ENCODE peak calls at places on chromosomes 6 and 20, in four cellular contexts. Q is HepG2, T is stomach, Z is transverse colon. R is an unnamed sample.

GRCh38 chr6:110814488-110815259 is 595 bp downstream of the CDK19 start:
- DNase-seq in Z (peak), T (peak), Q (no peak), R (peak)

GRCh38 chr20:38674178-38675133 is 49.8 kb upstream of the SLC32A1 start:
- DNase-seq in Z (peak), Q (no peak), T (no peak), R (no peak)

GRCh38 chr20:25341716-25342680 is 48.6 kb downstream of the ABHD12 start:
- DNase-seq in Q (no peak), Z (no peak), T (no peak), R (no peak)

GRCh38 chr6:163323719-163324118 is 90.8 kb upstream of the QKI start:
- DNase-seq in Z (no peak), T (no peak), Q (no peak), R (no peak)

GRCh38 chr20:50169329-50169823 is 15.9 kb upstream of the PEDS1 start:
- DNase-seq in Q (peak), T (peak), Z (peak), R (peak)

GRCh38 chr6:147506704-147507114 is 1.8 kb upstream of the SAMD5 start:
- DNase-seq in Q (peak), T (peak), Z (peak), R (peak)

GRCh38 chr6:33837971-33838665 is 34.3 kb upstream of the MLN start:
- DNase-seq in Z (no peak), Q (no peak), T (no peak), R (no peak)

GRCh38 chr6:153076431-153076830 is 54.7 kb downstream of the RGS17 start:
- DNase-seq in Z (no peak), Q (no peak), T (no peak), R (no peak)

GRCh38 chr20:24965065-24965919 is 16.2 kb downstream of the CST7 start:
- DNase-seq in Z (no peak), T (no peak), Q (no peak), R (no peak)

GRCh38 chr6:128046033-128046432 is 145.2 kb upstream of the THEMIS start:
- DNase-seq in Q (no peak), Z (no peak), T (no peak), R (no peak)

GRCh38 chr6:96743496-96743895 is 93.8 kb downstream of the GPR63 start:
- DNase-seq in T (no peak), Z (no peak), Q (no peak), R (no peak)

GRCh38 chr6:8492536-8493125 is 57.3 kb upstream of the SLC35B3 start:
- DNase-seq in Z (no peak), T (no peak), Q (no peak), R (no peak)

GRCh38 chr6:19723533-19723932 is 113.6 kb upstream of the ID4 start:
- DNase-seq in T (no peak), Q (no peak), Z (no peak), R (no peak)

GRCh38 chr6:129908858-129909257 is 47.7 kb upstream of the TMEM244 start:
- DNase-seq in Z (no peak), T (no peak), Q (no peak), R (no peak)

GRCh38 chr6:133306876-133307275 is 65.7 kb downstream of the EYA4 start:
- DNase-seq in Z (no peak), T (no peak), Q (no peak), R (no peak)

GRCh38 chr20:25023316-25023715 is 30.8 kb upstream of the APMAP start:
- DNase-seq in Z (peak), T (peak), Q (no peak), R (peak)

GRCh38 chr20:14644698-14645097 is 307.3 kb upstream of the FLRT3 start:
- DNase-seq in Z (no peak), T (no peak), Q (no peak), R (no peak)

GRCh38 chr20:62736026-62736406 is 27.4 kb downstream of the NTSR1 start:
- DNase-seq in Z (peak), Q (no peak), T (no peak), R (no peak)

GRCh38 chr20:41508335-41508734 is 109.8 kb downstream of the CHD6 start:
- DNase-seq in Q (no peak), Z (no peak), T (no peak), R (no peak)

GRCh38 chr6:165146456-165146855 is 162.9 kb downstream of the C6orf118 start:
- DNase-seq in Z (no peak), Q (no peak), T (no peak), R (no peak)

GRCh38 chr20:18657575-18657974 is 69.7 kb downstream of the DTD1 start:
- DNase-seq in Z (no peak), T (no peak), Q (no peak), R (no peak)

GRCh38 chr6:30462482-30462881 is 26.8 kb upstream of the HLA-E start:
- DNase-seq in T (no peak), Q (no peak), Z (no peak), R (no peak)
- TF ChIP-seq POLR2AphosphoS5 in T (no peak), Q (no peak), Z (no peak), R (no peak)

DNA sequence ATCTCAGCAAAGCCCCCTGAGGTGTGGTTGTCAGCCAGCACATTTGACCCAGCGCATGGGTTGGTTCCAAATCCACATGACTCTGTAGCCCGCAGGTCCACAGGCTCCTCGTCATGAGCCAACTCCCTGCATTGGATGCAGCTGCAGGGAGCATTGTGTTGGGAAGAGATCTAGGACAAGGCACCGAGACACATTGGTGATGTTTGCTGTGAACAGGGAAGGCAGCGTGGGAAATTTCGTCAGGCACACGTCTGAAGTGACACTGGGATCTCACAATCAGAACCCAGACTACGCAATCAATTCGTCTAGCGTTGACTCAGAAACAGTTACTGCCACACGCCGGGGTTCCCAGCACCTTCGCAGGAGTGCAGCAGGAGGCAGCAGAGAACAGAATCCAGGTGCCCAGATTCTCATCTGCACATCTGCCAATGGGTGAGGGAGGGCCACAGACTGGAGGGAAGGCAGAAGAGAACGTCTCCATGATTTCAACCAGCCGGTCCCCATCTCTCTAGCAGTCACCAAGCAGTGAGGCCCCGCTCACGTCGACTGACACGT is 177.0 kb downstream of the TTLL2 start:
- DNase-seq in Z (peak), T (peak), Q (peak), R (no peak)
- TF ChIP-seq POLR2AphosphoS5 in Z (no peak), T (peak), Q (no peak), R (no peak)

GRCh38 chr6:31922942-31923341 is 4.6 kb upstream of the C2 start:
- DNase-seq in Z (no peak), Q (peak), T (peak), R (no peak)

GRCh38 chr6:31920803-31921202 is 6.7 kb upstream of the C2 start:
- DNase-seq in Z (no peak), T (no peak), Q (no peak), R (no peak)

GRCh38 chr6:31915756-31916155 is 11.8 kb upstream of the C2 start:
- DNase-seq in Q (no peak), Z (no peak), T (no peak), R (no peak)

GRCh38 chr6:31918069-31918725 is 9.3 kb upstream of the C2 start:
- DNase-seq in Q (no peak), T (no peak), Z (no peak), R (no peak)

DNA sequence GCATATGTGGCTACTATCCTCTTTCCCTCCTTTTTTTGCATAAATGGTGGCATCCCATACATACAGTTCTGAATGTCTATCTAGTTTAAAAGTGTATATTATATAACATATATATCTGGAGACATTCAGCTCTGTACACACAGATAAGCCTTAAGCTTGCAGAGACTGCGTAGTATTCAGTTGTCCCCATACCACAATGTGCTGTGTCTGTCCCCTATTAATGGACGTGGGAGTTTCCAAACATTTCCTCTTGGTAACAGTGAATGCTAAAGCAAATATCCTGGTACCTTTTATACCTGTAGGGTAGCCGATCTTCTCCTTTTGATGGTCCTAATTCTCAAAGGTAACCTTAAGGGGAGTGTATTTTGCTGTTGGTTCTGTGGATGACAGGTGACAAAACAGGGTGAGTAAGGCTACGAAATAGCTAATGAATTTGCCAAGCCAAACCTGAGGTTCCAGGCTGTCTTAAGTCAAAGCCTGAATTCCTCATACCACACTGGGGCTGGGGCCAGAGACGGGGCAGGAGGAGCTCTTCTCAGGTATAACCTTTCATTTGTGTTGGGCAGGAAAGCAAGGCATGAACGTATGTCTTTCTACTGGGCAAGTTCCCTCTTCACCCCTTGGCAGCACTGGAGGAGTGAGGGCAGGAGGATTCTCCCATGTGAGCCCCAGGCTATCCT is 7.8 kb upstream of the C2 start:
- DNase-seq in Z (no peak), T (no peak), Q (no peak), R (no peak)
- TF ChIP-seq POLR2AphosphoS5 in Z (no peak), T (no peak), Q (no peak), R (no peak)

GRCh38 chr6:166687538-166688259 is 60.6 kb upstream of the RPS6KA2 start:
- DNase-seq in T (no peak), Q (no peak), Z (no peak), R (no peak)

GRCh38 chr6:166688901-166689300 is 61.9 kb upstream of the RPS6KA2 start:
- DNase-seq in Q (no peak), Z (no peak), T (no peak), R (no peak)

GRCh38 chr6:166688286-166688685 is 61.2 kb upstream of the RPS6KA2 start:
- DNase-seq in Q (no peak), Z (no peak), T (no peak), R (no peak)

GRCh38 chr6:166686317-166686716 is 59.3 kb upstream of the RPS6KA2 start:
- DNase-seq in Q (no peak), Z (no peak), T (no peak), R (no peak)

DNA sequence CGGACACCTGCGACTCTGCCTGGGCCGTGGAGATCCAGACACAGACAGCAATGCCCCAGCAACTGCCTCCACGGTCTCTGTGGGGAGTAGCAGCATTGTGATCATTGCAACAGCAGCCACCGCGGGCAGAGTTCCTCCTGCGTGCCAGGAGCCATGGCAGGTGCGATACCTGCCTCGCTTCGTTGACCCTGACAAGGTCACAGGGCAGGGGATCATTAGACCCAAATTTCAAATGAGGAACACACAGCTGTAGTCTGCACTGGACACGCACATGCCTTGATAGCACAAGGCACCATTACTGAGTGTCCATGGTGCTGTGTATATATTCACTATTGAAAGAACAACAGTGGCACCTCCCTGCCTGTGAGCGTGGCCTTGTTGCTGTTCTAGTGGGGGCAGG is 60.0 kb upstream of the RPS6KA2 start:
- DNase-seq in Q (no peak), Z (no peak), T (no peak), R (no peak)
- TF ChIP-seq POLR2AphosphoS5 in Q (no peak), Z (no peak), T (no peak), R (no peak)

GRCh38 chr6:37168809-37169457 is 1.0 kb upstream of the PIM1 start:
- DNase-seq in T (no peak), Q (no peak), Z (no peak), R (no peak)
- TF ChIP-seq POLR2AphosphoS5 in T (peak), Q (no peak), Z (peak), R (no peak)

DNA sequence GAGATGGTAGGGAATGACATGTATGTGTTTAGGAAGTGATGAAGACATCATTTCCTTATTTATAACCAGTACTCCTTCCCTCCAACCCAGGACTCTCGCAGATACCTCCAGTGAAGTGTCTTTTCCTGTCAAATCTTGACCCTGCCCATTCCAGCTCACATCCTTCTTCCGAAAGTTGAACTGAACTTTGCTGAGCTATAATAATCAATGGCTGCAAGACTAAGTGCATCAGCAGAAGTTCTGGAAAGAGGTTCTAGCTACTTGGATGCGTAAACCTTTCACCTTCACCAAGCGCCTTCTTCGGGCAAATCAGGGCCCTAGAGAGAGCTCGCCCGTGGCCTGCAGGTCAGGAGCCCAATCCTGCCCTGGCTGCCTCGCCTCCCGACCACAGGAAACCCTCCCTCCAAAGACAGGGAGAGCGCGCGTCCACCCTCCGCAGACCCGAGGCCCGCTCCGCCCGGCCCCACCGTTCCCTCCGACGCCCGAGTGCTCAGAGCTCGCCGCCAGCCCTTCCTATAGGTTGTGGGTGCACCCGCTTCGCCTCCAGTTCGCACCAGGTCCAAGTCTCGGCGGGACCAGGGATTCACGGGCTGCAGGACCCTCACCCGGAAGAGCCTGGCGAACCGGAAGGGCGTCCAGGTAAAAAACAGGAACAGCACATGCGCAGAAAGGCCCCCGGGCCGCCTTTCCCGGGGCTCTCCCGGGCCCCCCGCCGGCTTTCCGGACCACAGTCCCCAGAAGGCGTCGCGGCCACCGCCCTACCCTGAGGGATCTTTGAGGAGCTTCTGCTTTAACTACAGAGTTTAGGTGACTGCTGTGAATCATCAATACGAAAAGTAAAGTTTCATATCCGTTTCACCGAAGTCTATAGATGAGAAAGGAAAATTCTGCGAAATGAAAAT is at the start of gene ZNF334:
- DNase-seq in Z (peak), Q (peak), T (peak), R (peak)
- TF ChIP-seq POLR2AphosphoS5 in Z (no peak), Q (peak), T (peak), R (peak)

GRCh38 chr6:148747145-148747492 is 289 bp downstream of the UST start:
- DNase-seq in Z (peak), T (peak), Q (no peak), R (peak)
- TF ChIP-seq POLR2AphosphoS5 in Z (no peak), T (no peak), Q (no peak), R (no peak)

DNA sequence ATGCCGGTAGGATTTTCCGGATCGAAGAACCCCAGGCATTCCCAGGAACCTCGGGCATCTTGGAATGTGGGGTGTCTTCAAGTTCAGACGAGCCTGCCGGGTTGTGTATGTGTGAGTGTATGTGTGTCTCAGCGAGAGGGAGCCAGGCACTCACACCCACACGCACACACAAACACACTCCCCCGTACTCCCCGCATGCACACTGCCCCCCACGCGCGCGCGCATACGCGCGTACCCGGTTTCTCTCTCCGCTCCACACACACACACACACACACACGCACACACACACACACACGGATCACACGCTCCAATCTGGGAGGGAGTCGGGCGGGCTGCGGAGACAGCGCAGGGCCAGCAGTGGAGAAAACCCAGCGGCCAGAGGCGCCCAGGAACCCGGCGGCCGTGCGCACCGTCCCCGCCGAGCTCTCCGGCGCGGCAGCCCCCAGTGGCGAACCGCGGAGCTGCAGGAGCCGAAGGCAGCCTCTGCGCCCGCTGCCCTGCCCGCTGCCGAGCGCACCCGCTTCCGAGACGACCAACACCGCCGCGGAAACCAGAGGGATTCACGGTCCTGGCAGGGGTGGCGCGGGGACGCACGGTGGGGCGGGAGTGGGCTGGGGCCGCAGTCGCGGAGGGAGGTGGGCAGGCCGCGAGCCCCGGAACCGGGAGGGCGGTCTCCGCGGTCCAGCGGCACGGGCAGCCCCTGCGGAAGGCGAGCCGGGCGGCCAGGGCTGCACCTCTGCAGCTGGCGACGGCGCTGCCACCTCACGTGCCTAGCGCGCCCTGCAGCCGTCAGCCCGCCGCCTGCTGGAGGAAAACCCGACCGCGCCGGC is at the start of gene LRFN2:
- DNase-seq in T (peak), Z (peak), Q (peak), R (peak)
- TF ChIP-seq POLR2AphosphoS5 in T (no peak), Z (no peak), Q (no peak), R (no peak)

DNA sequence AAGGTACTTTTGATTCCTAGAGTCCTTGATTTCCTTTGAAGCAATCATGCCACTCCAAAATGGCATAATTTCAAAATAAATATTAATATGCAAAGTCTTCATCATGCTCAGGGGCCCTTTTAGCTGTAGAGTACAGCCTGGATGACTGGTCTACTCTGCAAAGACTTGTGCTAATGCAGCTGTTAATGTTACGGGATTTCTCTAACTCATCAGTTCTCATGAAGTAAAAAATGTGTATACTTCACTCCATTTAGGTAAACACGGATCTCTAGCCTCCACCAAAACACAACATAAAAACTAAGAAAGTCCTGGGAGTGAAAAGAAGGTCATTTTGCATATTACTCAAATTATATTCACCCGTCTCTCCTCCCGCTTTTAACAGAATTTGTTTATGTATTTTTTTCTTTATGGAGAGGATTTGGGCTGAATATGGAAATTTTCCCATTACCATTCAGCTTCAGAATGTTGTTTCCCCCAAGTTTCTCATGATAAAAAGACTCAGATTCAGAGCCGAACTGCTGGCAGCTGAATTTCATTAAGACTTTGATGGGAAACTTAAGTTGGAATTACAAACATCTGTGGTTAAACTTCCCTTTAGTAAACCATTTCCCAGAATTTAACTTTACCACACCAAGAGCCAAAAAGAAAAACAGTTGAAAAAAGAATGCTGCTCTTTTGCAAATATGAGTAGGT is 8.7 kb downstream of the LAMA4 start:
- DNase-seq in Q (no peak), T (no peak), Z (no peak), R (no peak)
- TF ChIP-seq POLR2AphosphoS5 in Q (no peak), T (no peak), Z (no peak), R (no peak)

R was measured in breast epithelium.